ENCODE peak calls at places on chromosome 4, in four cellular contexts. R is Jurkat, Clone E6-1; A is AG10803; Q is A549. N is an unnamed sample.

GRCh38 chr4:37830640-37831039 is 4.2 kb downstream of the PGM2 start:
- DNase-seq in R (no peak), Q (no peak), A (no peak), N (no peak)

GRCh38 chr4:68895561-68896198 is 55.9 kb downstream of the UGT2A3 start:
- DNase-seq in A (no peak), Q (peak), R (no peak), N (no peak)

GRCh38 chr4:99205104-99205979 is 13.7 kb downstream of the ADH6 start:
- DNase-seq in Q (no peak), A (peak), R (no peak), N (no peak)

GRCh38 chr4:88737304-88738015 is 39.8 kb upstream of the NAP1L5 start:
- DNase-seq in R (peak), A (no peak), Q (no peak), N (no peak)

GRCh38 chr4:83644677-83645639 is 109.0 kb downstream of the GPAT3 start:
- DNase-seq in Q (peak), A (peak), R (peak), N (peak)

GRCh38 chr4:158094413-158095110 is 78.3 kb downstream of the GASK1B start:
- DNase-seq in R (no peak), A (no peak), Q (peak), N (no peak)

GRCh38 chr4:54607521-54607920 is 50.2 kb upstream of the KIT start:
- DNase-seq in Q (no peak), R (no peak), A (no peak), N (no peak)

GRCh38 chr4:183557611-183558010 is 52.8 kb downstream of the ING2 start:
- DNase-seq in R (no peak), A (no peak), Q (no peak), N (no peak)

GRCh38 chr4:119498520-119498919 is 130.1 kb downstream of the PDE5A start:
- DNase-seq in R (no peak), Q (no peak), A (no peak), N (no peak)

GRCh38 chr4:53682196-53682595 is 90.9 kb upstream of the LNX1 start:
- DNase-seq in A (peak), R (no peak), Q (no peak), N (no peak)

GRCh38 chr4:10143171-10143570 is 26.6 kb upstream of the WDR1 start:
- DNase-seq in R (no peak), A (no peak), Q (no peak), N (no peak)
- H3K4me3 ChIP-seq in R (no peak), A (no peak), Q (no peak), N (no peak)

GRCh38 chr4:107034091-107034698 is 1.9 kb downstream of the DKK2 start:
- DNase-seq in A (peak), R (no peak), Q (peak), N (no peak)
- H3K4me3 ChIP-seq in A (peak), R (no peak), Q (no peak), N (no peak)

DNA sequence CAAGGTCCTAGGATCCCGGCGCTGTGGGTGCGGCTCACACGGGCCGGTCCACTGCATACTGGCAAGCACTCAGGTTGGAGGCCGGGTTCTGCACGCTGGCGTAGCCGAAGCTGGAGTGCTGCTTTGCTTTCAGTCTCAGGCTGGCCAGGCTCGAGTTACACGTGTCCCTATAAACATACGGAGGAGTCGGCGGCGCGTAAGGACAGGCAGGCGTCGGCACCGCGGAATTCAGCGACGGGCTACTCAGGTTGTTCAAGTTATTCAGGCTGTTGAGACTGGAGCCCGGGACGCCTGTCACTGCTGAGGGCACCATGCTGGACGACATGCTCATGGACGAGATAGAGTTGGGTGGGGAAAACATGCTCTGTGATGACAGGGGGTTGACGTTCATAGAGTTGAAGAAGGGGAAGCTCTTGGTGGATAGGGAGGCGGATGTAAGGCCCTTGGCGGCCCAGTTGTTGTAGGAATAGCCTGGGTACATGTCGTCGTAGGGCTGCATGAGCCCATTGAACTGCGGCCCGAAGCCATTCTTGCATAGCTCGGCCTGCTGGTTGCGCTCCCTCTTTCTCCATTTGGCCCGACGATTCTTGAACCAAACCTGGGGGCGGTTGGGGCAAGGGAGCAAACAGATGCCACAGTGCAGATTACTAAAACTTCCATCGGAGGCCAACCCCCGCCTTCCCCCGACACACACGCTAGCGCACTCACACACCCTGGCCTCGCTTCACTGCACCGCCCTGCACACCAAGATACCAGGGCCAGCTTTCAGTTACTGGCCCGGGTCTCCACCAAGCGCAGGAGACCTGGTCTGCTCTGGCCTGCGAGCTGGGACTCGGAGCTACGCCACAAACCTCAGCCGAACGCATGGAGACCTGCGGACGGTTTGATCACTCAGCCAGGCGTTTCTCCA is 4.5 kb downstream of the PITX2 start:
- DNase-seq in R (no peak), A (no peak), Q (no peak), N (no peak)
- H3K4me3 ChIP-seq in R (no peak), A (no peak), Q (no peak), N (no peak)

DNA sequence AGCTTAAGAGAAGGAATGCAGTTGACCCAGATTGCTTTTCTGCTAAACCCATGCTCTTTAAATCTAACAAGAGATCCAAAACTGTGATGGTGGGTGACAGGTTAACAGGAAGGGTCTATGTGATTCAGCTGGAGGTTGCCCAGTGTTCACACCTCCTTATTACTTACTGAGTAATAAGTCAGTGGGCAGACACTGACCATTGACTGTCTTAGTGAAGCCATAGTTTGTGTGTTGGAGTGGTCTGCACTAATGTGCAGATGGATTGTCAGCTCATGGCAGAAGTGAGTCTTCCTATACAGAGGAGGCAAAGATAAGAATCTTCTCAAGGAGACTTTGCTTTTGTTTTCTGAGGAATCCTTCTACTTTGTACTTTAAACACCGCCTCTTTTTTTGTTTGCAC is 15.2 kb upstream of the RUFY3 start:
- DNase-seq in A (no peak), R (no peak), Q (no peak), N (no peak)
- H3K4me3 ChIP-seq in A (peak), R (peak), Q (peak), N (peak)

DNA sequence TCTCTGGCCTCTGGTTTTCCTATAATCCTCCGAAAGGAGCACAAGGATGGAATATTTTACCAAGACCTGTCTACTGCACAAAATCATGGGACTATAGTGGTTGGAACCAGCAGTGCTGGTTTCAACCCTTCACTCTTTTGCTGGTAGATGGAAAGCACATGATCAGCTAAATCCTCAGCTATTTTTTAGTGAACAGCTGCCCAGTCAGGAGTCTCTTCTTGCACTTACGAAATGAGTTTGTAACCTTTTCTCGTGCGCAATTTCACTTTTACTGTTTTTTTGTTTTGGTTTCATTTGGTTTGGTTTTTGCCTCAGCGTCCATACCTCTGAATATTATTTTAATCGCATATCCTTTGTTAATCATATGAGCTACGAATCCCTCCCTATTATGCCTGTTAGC is 418.5 kb upstream of the CPEB2 start:
- DNase-seq in Q (no peak), R (no peak), A (no peak), N (no peak)
- H3K4me3 ChIP-seq in Q (no peak), R (no peak), A (no peak), N (no peak)